ENCODE peak calls at places on chromosome X, in five cellular contexts. U is HepG2, B is K562, N is H1, P is GM12878. Z is an unnamed sample.

GRCh38 chrX:133776072-133776471 is 209.3 kb downstream of the GPC3 start:
- DNase-seq in U (no peak), B (peak; percentile 40), N (peak; percentile 5), P (no peak), Z (peak; percentile 31)

GRCh38 chrX:120568047-120568446 is 7.3 kb upstream of the CUL4B start:
- DNase-seq in U (no peak), B (no peak), N (no peak), P (no peak), Z (no peak)

GRCh38 chrX:11789809-11790208 is 31.8 kb downstream of the MSL3 start:
- DNase-seq in U (no peak), B (no peak), N (no peak), P (peak; percentile 48), Z (no peak)

GRCh38 chrX:73021361-73022092 is 18.8 kb downstream of the PABPC1L2B start:
- DNase-seq in U (no peak), B (no peak), N (no peak), P (no peak), Z (no peak)

GRCh38 chrX:16039363-16039762 is 84.0 kb upstream of the GRPR start:
- DNase-seq in U (no peak), B (no peak), N (no peak), P (no peak), Z (no peak)

GRCh38 chrX:40877869-40878268 is 142.5 kb upstream of the MED14 start:
- DNase-seq in U (peak; percentile 8), B (peak; percentile 16), N (no peak), P (no peak), Z (peak; percentile 19)

GRCh38 chrX:118346258-118347094 is 570 bp downstream of the WDR44 start:
- DNase-seq in U (peak; percentile 7), B (peak; percentile 49), N (no peak), P (no peak), Z (peak; percentile 54)

GRCh38 chrX:440636-441035 is 53.9 kb upstream of the PPP2R3B start:
- DNase-seq in U (no peak), B (no peak), N (no peak), P (no peak), Z (no peak)

GRCh38 chrX:123424546-123424945 is 240.5 kb downstream of the GRIA3 start:
- DNase-seq in U (no peak), B (no peak), N (no peak), P (peak; percentile 52), Z (no peak)

GRCh38 chrX:134396174-134396573 is 63.8 kb upstream of the HPRT1 start:
- DNase-seq in U (no peak), B (peak; percentile 12), N (no peak), P (no peak), Z (peak; percentile 38)

GRCh38 chrX:1483843-1484637 is 31.3 kb upstream of the ASMTL start:
- DNase-seq in U (peak; percentile 18), B (no peak), N (no peak), P (peak; percentile 88), Z (no peak)

GRCh38 chrX:101347859-101348451 is 587 bp downstream of the TIMM8A start:
- DNase-seq in U (peak; percentile 43), B (peak; percentile 61), N (no peak), P (no peak), Z (peak; percentile 46)

GRCh38 chrX:131543774-131544173 is at the start of gene OR13H1:
- DNase-seq in U (no peak), B (no peak), N (no peak), P (no peak), Z (no peak)

GRCh38 chrX:55326985-55327384 is 62.3 kb upstream of the PAGE3 start:
- DNase-seq in U (no peak), B (no peak), N (no peak), P (no peak), Z (no peak)

GRCh38 chrX:9911479-9911878 is 55.7 kb upstream of the CLDN34 start:
- DNase-seq in U (no peak), B (no peak), N (no peak), P (no peak), Z (no peak)

GRCh38 chrX:20913760-20914159 is 460.5 kb upstream of the CNKSR2 start:
- DNase-seq in U (no peak), B (no peak), N (no peak), P (no peak), Z (no peak)

GRCh38 chrX:116272328-116272727 is 101.8 kb downstream of the AGTR2 start:
- DNase-seq in U (no peak), B (no peak), N (no peak), P (no peak), Z (no peak)

GRCh38 chrX:150966742-150967141 is 16.4 kb upstream of the HMGB3 start:
- DNase-seq in U (no peak), B (no peak), N (no peak), P (no peak), Z (no peak)
- TF ChIP-seq POLR2AphosphoS5 in U (no peak), B (no peak), N (no peak), P (no peak), Z (no peak)

DNA sequence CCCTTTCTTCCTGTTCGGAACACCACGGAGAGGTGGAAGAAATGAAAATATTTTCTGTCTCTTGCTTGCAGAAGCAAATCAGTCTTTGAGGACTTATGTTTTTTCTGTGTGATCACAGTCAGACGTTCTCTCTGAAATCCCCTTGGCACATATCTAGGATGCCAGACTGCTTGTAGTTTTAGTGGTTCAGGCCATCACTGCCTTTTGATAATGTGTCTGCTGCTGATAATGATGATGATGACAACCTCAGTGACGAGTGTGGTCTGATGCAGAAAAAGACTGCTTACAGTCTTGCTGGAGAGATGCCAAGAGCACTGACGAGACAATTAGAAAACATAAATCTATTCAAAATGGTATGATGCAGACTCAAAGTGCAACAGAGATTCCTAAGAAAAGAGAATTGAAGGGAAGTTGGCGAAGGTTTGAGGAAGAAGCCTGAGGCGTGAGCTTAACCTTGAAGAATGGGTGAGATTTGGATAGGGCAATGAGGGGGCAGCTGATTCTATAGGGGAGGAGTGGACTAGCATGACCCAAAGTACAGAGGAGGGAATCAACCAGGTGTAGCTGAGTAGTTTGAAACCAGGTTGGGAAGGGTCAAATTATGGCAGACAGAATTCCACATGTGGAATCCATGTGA is 7.9 kb downstream of the RAB33A start:
- DNase-seq in U (no peak), B (peak; percentile 64), N (no peak), P (no peak), Z (no peak)
- TF ChIP-seq EP300 in U (no peak), B (peak; percentile 98), N (no peak), P (no peak), Z (no peak)

GRCh38 chrX:150486011-150486410 is 82.4 kb upstream of the MTM1 start:
- DNase-seq in U (peak; percentile 20), B (peak; percentile 16), N (no peak), P (no peak), Z (peak; percentile 32)
- TF ChIP-seq CHD2 in U (no peak), B (no peak), N (no peak), P (no peak), Z (no peak)

GRCh38 chrX:105646592-105647372 is 175.6 kb upstream of the NRK start:
- DNase-seq in U (no peak), B (no peak), N (no peak), P (no peak), Z (no peak)
- TF ChIP-seq POLR2AphosphoS5 in U (no peak), B (no peak), N (no peak), P (no peak), Z (no peak)

DNA sequence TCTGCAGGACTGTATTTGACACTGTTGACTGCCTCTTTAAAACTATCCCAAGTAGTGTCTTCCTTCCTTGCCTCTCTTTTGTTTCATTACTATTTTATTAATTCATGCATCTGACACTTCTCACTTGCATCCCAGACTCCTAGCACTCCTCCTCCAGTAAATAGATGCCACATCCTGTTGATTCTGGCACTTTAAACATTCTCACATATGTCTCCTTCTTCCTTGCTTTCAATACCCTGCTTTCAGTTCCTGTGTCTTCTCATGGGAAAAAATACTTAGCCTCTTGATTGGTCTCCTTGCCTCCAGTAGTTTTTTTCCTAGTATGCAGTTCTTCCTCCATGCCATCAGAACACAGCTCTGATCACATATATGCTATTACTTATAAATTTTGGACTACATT is 5.1 kb downstream of the RNF128 start:
- DNase-seq in U (no peak), B (no peak), N (no peak), P (no peak), Z (no peak)
- TF ChIP-seq EP300 in U (no peak), B (no peak), N (no peak), P (no peak), Z (no peak)

DNA sequence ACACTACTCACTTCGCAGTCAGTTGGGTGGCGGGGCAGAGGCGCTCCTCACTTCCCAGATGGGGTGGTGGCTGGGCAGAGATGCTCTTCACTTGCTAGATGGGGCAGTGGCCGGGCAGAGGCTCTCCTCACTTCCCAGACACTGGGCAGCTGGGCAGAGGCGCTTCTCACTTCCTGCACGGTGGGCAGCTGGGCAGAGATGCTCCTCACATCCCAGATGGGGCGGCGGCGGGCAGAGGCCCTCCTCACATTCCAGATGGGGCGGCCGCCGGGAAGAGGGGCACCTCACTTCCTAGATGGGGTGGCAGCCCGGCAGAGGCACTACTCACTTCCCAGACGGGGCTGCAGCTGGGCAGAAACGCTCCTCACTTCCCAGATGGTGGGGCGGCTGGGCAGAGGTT is 199.8 kb downstream of the RTL9 start:
- DNase-seq in U (no peak), B (no peak), N (no peak), P (no peak), Z (no peak)
- TF ChIP-seq CHD2 in U (no peak), B (no peak), N (no peak), P (no peak), Z (no peak)